ENCODE peak calls at places on chromosomes 3 and 15, in five cellular contexts. T, S, J, R and M are unnamed samples.

GRCh38 chr15:90618330-90619136 is 88.8 kb downstream of the CRTC3 start:
- DNase-seq in T (no peak), S (no peak), J (no peak), R (no peak), M (no peak)

GRCh38 chr3:170977911-170978310 is 48.6 kb downstream of the SLC2A2 start:
- DNase-seq in T (no peak), S (no peak), J (no peak), R (no peak), M (no peak)

GRCh38 chr3:184143327-184143726 is 8.2 kb downstream of the EIF2B5 start:
- DNase-seq in T (no peak), S (no peak), J (no peak), R (no peak), M (no peak)

GRCh38 chr3:187025254-187025655 is 94.9 kb downstream of the ST6GAL1 start:
- DNase-seq in T (no peak), S (no peak), J (no peak), R (no peak), M (no peak)

GRCh38 chr3:133393691-133394474 is 6.0 kb upstream of the BFSP2 start:
- DNase-seq in T (no peak), S (no peak), J (no peak), R (no peak), M (no peak)

GRCh38 chr3:18964640-18965039 is 183.7 kb upstream of the KCNH8 start:
- DNase-seq in T (no peak), S (no peak), J (no peak), R (no peak), M (no peak)

GRCh38 chr15:44726136-44726535 is 10.2 kb upstream of the TRIM69 start:
- DNase-seq in T (no peak), S (no peak), J (no peak), R (no peak), M (peak)

GRCh38 chr15:82040862-82041261 is 5.0 kb downstream of the MEX3B start:
- DNase-seq in T (no peak), S (peak), J (no peak), R (no peak), M (no peak)

GRCh38 chr3:155070932-155071387 is 9.2 kb upstream of the MME start:
- DNase-seq in T (peak), S (no peak), J (peak), R (no peak), M (no peak)

GRCh38 chr3:128338536-128339400 is 127.9 kb downstream of the DNAJB8 start:
- DNase-seq in T (no peak), S (no peak), J (no peak), R (no peak), M (no peak)

GRCh38 chr3:15205482-15205933 is 538 bp upstream of the CAPN7 start:
- DNase-seq in T (no peak), S (no peak), J (no peak), R (no peak), M (no peak)

GRCh38 chr3:105834768-105835167 is 34.0 kb downstream of the CBLB start:
- DNase-seq in T (no peak), S (no peak), J (no peak), R (no peak), M (no peak)

GRCh38 chr3:77606372-77606771 is 566.5 kb downstream of the ROBO2 start:
- DNase-seq in T (no peak), S (no peak), J (no peak), R (no peak), M (no peak)

GRCh38 chr15:69414702-69415161 is 583 bp downstream of the KIF23 start:
- DNase-seq in T (peak), S (peak), J (no peak), R (peak), M (peak)

GRCh38 chr15:74901612-74902063 is 5.0 kb downstream of the FAM219B start:
- DNase-seq in T (peak), S (peak), J (peak), R (peak), M (peak)

GRCh38 chr3:186239321-186239720 is 122.7 kb downstream of the DGKG start:
- DNase-seq in T (no peak), S (peak), J (no peak), R (no peak), M (no peak)

GRCh38 chr3:175411405-175411804 is 552.3 kb downstream of the NAALADL2 start:
- DNase-seq in T (no peak), S (no peak), J (no peak), R (no peak), M (no peak)

GRCh38 chr15:63904042-63904441 is 70.3 kb upstream of the HERC1 start:
- DNase-seq in T (no peak), S (no peak), J (no peak), R (no peak), M (no peak)

GRCh38 chr3:46894256-46894655 is 16.7 kb downstream of the PTH1R start:
- DNase-seq in T (no peak), S (no peak), J (no peak), R (no peak), M (no peak)

GRCh38 chr3:13451301-13451673 is 28.8 kb upstream of the HDAC11 start:
- DNase-seq in T (no peak), S (no peak), J (no peak), R (no peak), M (no peak)

GRCh38 chr3:193544289-193544688 is 10.4 kb downstream of the ATP13A4 start:
- DNase-seq in T (no peak), S (no peak), J (no peak), R (no peak), M (no peak)

GRCh38 chr15:44435893-44436667 is 8.7 kb downstream of the CTDSPL2 start:
- DNase-seq in T (no peak), S (no peak), J (no peak), R (no peak), M (no peak)

GRCh38 chr3:156812521-156813335 is 13.4 kb upstream of the LEKR1 start:
- DNase-seq in T (peak), S (no peak), J (no peak), R (peak), M (peak)

GRCh38 chr15:80946576-80946975 is 43.0 kb downstream of the MESD start:
- DNase-seq in T (no peak), S (no peak), J (no peak), R (no peak), M (no peak)

GRCh38 chr15:40461958-40462357 is 8.8 kb upstream of the CHST14 start:
- DNase-seq in T (no peak), S (no peak), J (no peak), R (no peak), M (no peak)

GRCh38 chr3:145370870-145371269 is 790.1 kb downstream of the PLOD2 start:
- DNase-seq in T (no peak), S (no peak), J (no peak), R (no peak), M (no peak)

GRCh38 chr3:156050918-156051317 is 69.5 kb upstream of the KCNAB1 start:
- DNase-seq in T (no peak), S (no peak), J (no peak), R (no peak), M (no peak)

DNA sequence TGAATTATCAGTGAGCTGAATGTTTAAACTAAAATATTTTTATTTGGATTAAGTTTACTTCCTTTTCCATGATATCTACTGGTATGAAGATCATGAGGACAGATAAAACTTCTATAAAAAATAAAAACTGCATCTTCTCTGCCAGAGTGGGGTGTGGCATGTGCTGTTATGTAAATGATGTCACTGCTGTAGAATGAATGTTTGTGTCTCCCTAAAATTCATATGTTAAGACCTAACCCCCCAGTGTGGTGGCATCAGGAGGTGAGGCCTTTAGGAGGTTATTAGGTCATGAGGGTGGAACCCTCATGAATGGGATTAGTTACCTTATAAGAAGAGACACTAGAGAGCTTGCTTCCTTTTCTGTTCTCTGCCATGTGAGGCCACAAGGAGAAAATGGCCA is 178.7 kb upstream of the DPH6 start:
- DNase-seq in T (no peak), S (no peak), J (no peak), R (no peak), M (no peak)
- H3K27ac ChIP-seq in T (no peak), S (no peak), J (peak), R (no peak), M (no peak)

GRCh38 chr3:159200176-159200575 is 398.3 kb downstream of the MFSD1 start:
- DNase-seq in T (no peak), S (no peak), J (no peak), R (no peak), M (no peak)
- TF ChIP-seq REST in T (no peak), S (no peak), J (peak), R (no peak), M (no peak)

DNA sequence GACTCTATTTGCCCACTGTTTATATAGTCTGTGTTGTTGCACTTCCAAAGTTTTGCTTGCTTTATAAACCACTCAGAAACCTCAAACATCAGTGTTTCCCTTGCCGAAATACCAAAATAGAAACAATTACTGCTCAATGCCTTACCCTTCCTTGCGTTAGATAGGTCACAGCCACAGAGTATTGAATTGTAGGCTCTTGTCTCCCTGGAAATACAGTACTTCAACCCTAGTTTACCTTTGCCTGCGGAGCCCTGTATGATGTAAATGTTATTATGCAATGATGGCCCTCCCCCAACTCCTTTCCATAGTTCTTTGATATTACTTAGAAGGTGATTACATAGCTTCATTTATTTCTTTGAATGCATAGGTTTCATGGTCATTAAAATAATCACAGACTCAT is 44.2 kb downstream of the SOX2 start:
- DNase-seq in T (no peak), S (peak), J (no peak), R (no peak), M (no peak)
- H3K4me3 ChIP-seq in T (no peak), S (peak), J (no peak), R (no peak), M (no peak)

GRCh38 chr15:78069630-78070029 is 7.9 kb downstream of the TBC1D2B start:
- DNase-seq in T (no peak), S (no peak), J (no peak), R (no peak), M (no peak)

GRCh38 chr15:78065973-78066946 is 11.3 kb downstream of the TBC1D2B start:
- DNase-seq in T (no peak), S (no peak), J (no peak), R (no peak), M (no peak)

GRCh38 chr15:78069052-78069414 is 8.5 kb downstream of the TBC1D2B start:
- DNase-seq in T (no peak), S (no peak), J (no peak), R (no peak), M (peak)

GRCh38 chr15:78065284-78065872 is 12.1 kb downstream of the TBC1D2B start:
- DNase-seq in T (no peak), S (no peak), J (no peak), R (peak), M (no peak)

GRCh38 chr15:78067328-78068241 is 9.9 kb downstream of the TBC1D2B start:
- DNase-seq in T (no peak), S (no peak), J (peak), R (no peak), M (no peak)
- H3K27ac ChIP-seq in T (peak), S (no peak), J (peak), R (no peak), M (peak)

GRCh38 chr3:191414286-191414685 is 46.7 kb upstream of the PYDC2 start:
- DNase-seq in T (no peak), S (no peak), J (no peak), R (no peak), M (no peak)

GRCh38 chr3:191412764-191413163 is 48.2 kb upstream of the PYDC2 start:
- DNase-seq in T (no peak), S (peak), J (peak), R (no peak), M (no peak)

GRCh38 chr3:191417457-191417729 is 43.6 kb upstream of the PYDC2 start:
- DNase-seq in T (no peak), S (no peak), J (no peak), R (no peak), M (no peak)

GRCh38 chr3:191415566-191415965 is 45.4 kb upstream of the PYDC2 start:
- DNase-seq in T (no peak), S (no peak), J (no peak), R (no peak), M (no peak)

GRCh38 chr3:191414732-191415131 is 46.2 kb upstream of the PYDC2 start:
- DNase-seq in T (no peak), S (peak), J (no peak), R (no peak), M (no peak)
- TF ChIP-seq REST in T (no peak), S (no peak), J (no peak), R (no peak), M (no peak)

DNA sequence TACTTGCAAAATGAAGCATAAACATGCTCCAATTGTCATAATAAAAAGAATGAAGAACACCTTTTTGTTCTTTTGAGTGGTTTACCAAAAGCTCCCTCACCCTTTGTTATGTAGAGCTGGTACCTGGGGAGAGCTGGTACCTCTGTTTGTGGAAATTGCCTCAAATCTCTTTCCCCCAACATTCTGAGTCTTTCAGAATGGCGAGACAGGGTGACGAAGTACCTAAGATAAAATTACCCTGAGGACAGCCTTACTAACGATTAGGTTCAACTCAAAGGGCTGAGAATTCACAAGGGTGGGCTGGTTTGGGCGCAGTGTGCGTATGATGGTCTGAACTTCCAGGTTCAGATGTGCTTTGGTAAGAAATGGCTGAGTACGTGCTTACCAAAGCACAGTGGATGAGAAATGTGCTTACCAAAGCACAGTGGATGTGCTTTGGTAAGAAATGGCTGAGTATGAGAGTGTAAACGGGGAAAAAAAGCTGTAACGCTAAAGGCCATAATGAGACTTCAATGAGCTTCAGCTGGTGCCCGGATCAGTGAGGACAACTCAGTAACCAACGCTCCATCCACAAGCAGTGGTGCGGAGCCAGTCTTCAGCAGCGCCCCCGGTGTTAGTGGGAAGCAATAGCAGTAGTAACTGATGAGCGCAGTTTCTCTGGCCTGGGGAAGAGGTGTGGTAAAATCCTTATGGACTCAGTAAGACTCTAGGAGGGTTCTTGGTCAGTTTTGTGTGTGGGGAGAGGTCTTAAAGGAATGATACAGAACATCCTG is 72.3 kb upstream of the LRIG1 start:
- DNase-seq in T (no peak), S (peak), J (peak), R (peak), M (no peak)
- H3K4me3 ChIP-seq in T (no peak), S (peak), J (no peak), R (no peak), M (no peak)

GRCh38 chr3:139421459-139421858 is 32.0 kb upstream of the COPB2 start:
- DNase-seq in T (no peak), S (no peak), J (no peak), R (no peak), M (no peak)

GRCh38 chr3:139421034-139421433 is 31.6 kb upstream of the COPB2 start:
- DNase-seq in T (no peak), S (no peak), J (no peak), R (no peak), M (no peak)

GRCh38 chr3:139414608-139415224 is 25.3 kb upstream of the COPB2 start:
- DNase-seq in T (no peak), S (no peak), J (no peak), R (no peak), M (no peak)

GRCh38 chr3:139416275-139416674 is 26.8 kb upstream of the COPB2 start:
- DNase-seq in T (no peak), S (no peak), J (no peak), R (no peak), M (no peak)

GRCh38 chr3:139418144-139418543 is 28.7 kb upstream of the COPB2 start:
- DNase-seq in T (no peak), S (no peak), J (no peak), R (no peak), M (no peak)
- H3K27ac ChIP-seq in T (no peak), S (no peak), J (no peak), R (no peak), M (no peak)

DNA sequence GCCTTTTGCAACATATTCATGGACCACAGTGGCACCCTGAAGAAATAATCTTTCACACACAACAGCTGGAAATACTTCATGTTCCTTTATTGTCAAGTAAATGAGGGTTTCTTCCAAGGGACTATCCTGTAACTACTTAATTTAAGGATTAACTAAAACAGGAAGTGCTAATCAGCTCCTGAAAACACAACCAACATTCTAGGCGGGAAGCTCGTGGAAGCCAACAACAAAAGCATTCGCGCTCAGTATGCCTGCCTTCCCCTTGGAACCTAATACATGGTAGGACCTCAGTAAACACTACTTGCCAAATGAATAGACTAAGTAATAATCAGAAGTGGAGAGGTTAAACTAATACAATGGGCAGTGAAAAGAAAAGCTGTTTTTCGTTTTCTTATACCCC is 300.9 kb downstream of the RORA start:
- DNase-seq in T (no peak), S (peak), J (no peak), R (no peak), M (no peak)
- TF ChIP-seq REST in T (no peak), S (no peak), J (no peak), R (no peak), M (no peak)

DNA sequence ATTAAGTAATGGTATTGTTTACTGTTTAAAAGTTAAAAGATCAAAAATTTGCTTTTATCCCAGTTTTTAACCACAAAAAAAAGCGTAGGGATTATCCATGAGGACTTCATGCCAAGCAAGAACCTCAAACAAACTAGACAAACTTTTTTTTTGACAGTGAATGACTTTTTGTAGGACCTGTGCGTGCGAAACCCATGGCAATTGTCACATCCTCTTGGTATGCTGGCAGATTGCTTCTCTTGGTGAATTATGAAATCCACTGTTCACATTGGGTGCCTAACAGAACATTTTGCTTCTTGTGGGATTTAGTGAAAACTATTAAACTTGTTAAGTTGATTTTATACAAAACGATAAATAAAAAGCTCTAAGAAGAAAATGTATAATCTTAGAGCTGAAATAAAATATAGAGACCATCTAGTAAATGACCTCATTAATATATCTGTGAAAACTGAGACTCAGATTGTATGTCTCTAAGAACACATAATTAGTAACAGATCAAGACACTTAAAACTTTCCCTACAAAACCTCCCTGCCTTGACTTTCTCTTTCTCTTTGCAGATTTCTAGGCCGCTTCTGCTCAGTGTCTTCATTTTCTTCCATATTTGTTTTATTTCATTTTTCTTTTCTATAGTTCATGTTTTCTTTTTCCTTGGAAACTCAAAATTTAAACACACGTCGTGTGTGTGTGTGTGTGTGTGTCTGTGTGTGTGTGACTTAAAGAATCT is 87.2 kb upstream of the CGNL1 start:
- DNase-seq in T (no peak), S (no peak), J (no peak), R (no peak), M (no peak)
- H3K4me3 ChIP-seq in T (no peak), S (no peak), J (no peak), R (no peak), M (no peak)

DNA sequence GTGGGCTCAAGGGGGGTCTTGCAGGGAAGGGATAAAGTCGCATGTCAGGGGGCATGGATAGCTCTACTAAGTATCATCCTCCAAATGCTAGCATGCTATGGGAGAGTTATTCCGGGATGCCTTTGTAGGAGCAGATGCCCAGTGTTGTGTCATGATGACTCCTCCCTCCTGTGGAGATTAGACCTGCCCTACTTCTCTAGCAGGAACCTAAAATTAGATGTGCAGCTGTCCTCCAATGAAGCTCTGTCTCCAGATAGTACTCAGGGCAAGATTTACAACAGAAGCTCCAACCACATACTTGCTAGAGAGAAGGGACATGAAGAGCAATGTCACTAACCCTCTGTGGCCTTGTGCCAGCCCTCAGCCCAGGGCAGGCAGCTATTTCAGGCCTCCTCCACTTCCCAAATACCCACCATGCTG is 82.5 kb downstream of the AGBL1 start:
- DNase-seq in T (no peak), S (no peak), J (no peak), R (no peak), M (no peak)
- H3K27ac ChIP-seq in T (no peak), S (no peak), J (no peak), R (no peak), M (no peak)